ENCODE peak calls at places on chromosomes 16 and 17, in nine cellular contexts. One of them, this sample, is unnamed.

GRCh38 chr17:148757-149156 is 11.4 kb downstream of the SCGB1C2 start:
- DNase-seq in body of pancreas: no peak
- DNase-seq in adrenal gland: no peak
- DNase-seq in endothelial cell of umbilical vein: no peak
- DNase-seq in HCT116: no peak
- DNase-seq in IMR-90: no peak
- DNase-seq in Peyer's patch: no peak
- DNase-seq in A549: no peak
- DNase-seq in sigmoid colon: peak
- DNase-seq in this sample: no peak

GRCh38 chr17:55295411-55296170 is 30.8 kb downstream of the HLF start:
- DNase-seq in IMR-90: peak
- DNase-seq in A549: peak
- DNase-seq in Peyer's patch: peak
- DNase-seq in endothelial cell of umbilical vein: peak
- DNase-seq in sigmoid colon: peak
- DNase-seq in HCT116: peak
- DNase-seq in body of pancreas: peak
- DNase-seq in adrenal gland: peak
- DNase-seq in this sample: peak

GRCh38 chr16:27199747-27200146 is 3.6 kb upstream of the KDM8 start:
- DNase-seq in IMR-90: no peak
- DNase-seq in sigmoid colon: no peak
- DNase-seq in A549: no peak
- DNase-seq in Peyer's patch: no peak
- DNase-seq in adrenal gland: no peak
- DNase-seq in endothelial cell of umbilical vein: no peak
- DNase-seq in body of pancreas: no peak
- DNase-seq in HCT116: no peak
- DNase-seq in this sample: no peak

GRCh38 chr17:47701603-47702002 is 7.6 kb downstream of the TBKBP1 start:
- DNase-seq in body of pancreas: no peak
- DNase-seq in IMR-90: no peak
- DNase-seq in sigmoid colon: no peak
- DNase-seq in adrenal gland: no peak
- DNase-seq in A549: no peak
- DNase-seq in endothelial cell of umbilical vein: no peak
- DNase-seq in HCT116: no peak
- DNase-seq in Peyer's patch: no peak
- DNase-seq in this sample: no peak

GRCh38 chr17:6323626-6324356 is 111.1 kb downstream of the AIPL1 start:
- DNase-seq in HCT116: peak
- DNase-seq in adrenal gland: no peak
- DNase-seq in body of pancreas: peak
- DNase-seq in Peyer's patch: no peak
- DNase-seq in A549: peak
- DNase-seq in sigmoid colon: no peak
- DNase-seq in endothelial cell of umbilical vein: peak
- DNase-seq in IMR-90: no peak
- DNase-seq in this sample: peak

GRCh38 chr16:29926675-29927522 is 873 bp upstream of the KCTD13 start:
- DNase-seq in endothelial cell of umbilical vein: no peak
- DNase-seq in adrenal gland: peak
- DNase-seq in HCT116: no peak
- DNase-seq in body of pancreas: peak
- DNase-seq in Peyer's patch: no peak
- DNase-seq in IMR-90: peak
- DNase-seq in A549: peak
- DNase-seq in sigmoid colon: peak
- DNase-seq in this sample: no peak

GRCh38 chr17:27461192-27461859 is 5.1 kb downstream of the KSR1 start:
- DNase-seq in body of pancreas: peak
- DNase-seq in endothelial cell of umbilical vein: no peak
- DNase-seq in sigmoid colon: no peak
- DNase-seq in A549: no peak
- DNase-seq in IMR-90: no peak
- DNase-seq in HCT116: no peak
- DNase-seq in adrenal gland: no peak
- DNase-seq in Peyer's patch: no peak
- DNase-seq in this sample: no peak

GRCh38 chr16:89154390-89155183 is 17.0 kb upstream of the CDH15 start:
- DNase-seq in HCT116: no peak
- DNase-seq in IMR-90: no peak
- DNase-seq in endothelial cell of umbilical vein: no peak
- DNase-seq in sigmoid colon: no peak
- DNase-seq in body of pancreas: no peak
- DNase-seq in Peyer's patch: no peak
- DNase-seq in A549: no peak
- DNase-seq in adrenal gland: no peak
- DNase-seq in this sample: no peak

GRCh38 chr17:68594552-68594951 is 6.6 kb downstream of the FAM20A start:
- DNase-seq in endothelial cell of umbilical vein: no peak
- DNase-seq in Peyer's patch: no peak
- DNase-seq in HCT116: no peak
- DNase-seq in body of pancreas: no peak
- DNase-seq in adrenal gland: no peak
- DNase-seq in sigmoid colon: no peak
- DNase-seq in A549: no peak
- DNase-seq in IMR-90: no peak
- DNase-seq in this sample: no peak

GRCh38 chr17:46780003-46780373 is 38.5 kb downstream of the WNT3 start:
- DNase-seq in IMR-90: no peak
- DNase-seq in sigmoid colon: no peak
- DNase-seq in endothelial cell of umbilical vein: no peak
- DNase-seq in body of pancreas: no peak
- DNase-seq in A549: no peak
- DNase-seq in adrenal gland: no peak
- DNase-seq in HCT116: no peak
- DNase-seq in Peyer's patch: no peak
- DNase-seq in this sample: no peak

GRCh38 chr17:8966926-8967325 is 1.4 kb upstream of the PIK3R5 start:
- DNase-seq in body of pancreas: no peak
- DNase-seq in IMR-90: no peak
- DNase-seq in endothelial cell of umbilical vein: no peak
- DNase-seq in A549: no peak
- DNase-seq in adrenal gland: no peak
- DNase-seq in HCT116: no peak
- DNase-seq in Peyer's patch: no peak
- DNase-seq in sigmoid colon: no peak
- DNase-seq in this sample: no peak

GRCh38 chr16:11224096-11224893 is 31.7 kb downstream of the SOCS1 start:
- DNase-seq in HCT116: no peak
- DNase-seq in sigmoid colon: peak
- DNase-seq in Peyer's patch: peak
- DNase-seq in body of pancreas: peak
- DNase-seq in adrenal gland: peak
- DNase-seq in IMR-90: no peak
- DNase-seq in endothelial cell of umbilical vein: no peak
- DNase-seq in A549: no peak
- DNase-seq in this sample: no peak

GRCh38 chr17:40550608-40551007 is 14.7 kb downstream of the CCR7 start:
- DNase-seq in Peyer's patch: peak
- DNase-seq in A549: peak
- DNase-seq in sigmoid colon: peak
- DNase-seq in IMR-90: peak
- DNase-seq in endothelial cell of umbilical vein: no peak
- DNase-seq in body of pancreas: no peak
- DNase-seq in adrenal gland: peak
- DNase-seq in HCT116: no peak
- DNase-seq in this sample: no peak

GRCh38 chr17:1948517-1948825 is 76.7 kb downstream of the RTN4RL1 start:
- DNase-seq in adrenal gland: no peak
- DNase-seq in endothelial cell of umbilical vein: no peak
- DNase-seq in IMR-90: no peak
- DNase-seq in body of pancreas: no peak
- DNase-seq in HCT116: no peak
- DNase-seq in Peyer's patch: peak
- DNase-seq in sigmoid colon: no peak
- DNase-seq in A549: no peak
- DNase-seq in this sample: no peak

GRCh38 chr17:42183741-42184711 is 1.2 kb downstream of the HCRT start:
- DNase-seq in Peyer's patch: peak
- DNase-seq in endothelial cell of umbilical vein: peak
- DNase-seq in IMR-90: peak
- DNase-seq in adrenal gland: peak
- DNase-seq in HCT116: peak
- DNase-seq in A549: peak
- DNase-seq in body of pancreas: peak
- DNase-seq in sigmoid colon: peak
- DNase-seq in this sample: no peak

GRCh38 chr17:4740584-4740983 is 856 bp upstream of the CXCL16 start:
- DNase-seq in A549: no peak
- DNase-seq in IMR-90: no peak
- DNase-seq in HCT116: no peak
- DNase-seq in body of pancreas: no peak
- DNase-seq in endothelial cell of umbilical vein: no peak
- DNase-seq in sigmoid colon: no peak
- DNase-seq in adrenal gland: no peak
- DNase-seq in Peyer's patch: no peak
- DNase-seq in this sample: no peak

GRCh38 chr17:4740025-4740351 is 260 bp upstream of the CXCL16 start:
- DNase-seq in IMR-90: no peak
- DNase-seq in endothelial cell of umbilical vein: no peak
- DNase-seq in Peyer's patch: no peak
- DNase-seq in A549: no peak
- DNase-seq in sigmoid colon: no peak
- DNase-seq in HCT116: no peak
- DNase-seq in body of pancreas: no peak
- DNase-seq in adrenal gland: no peak
- DNase-seq in this sample: no peak

GRCh38 chr17:4738136-4739121 is 1.2 kb upstream of the ZMYND15 start:
- DNase-seq in HCT116: no peak
- DNase-seq in endothelial cell of umbilical vein: no peak
- DNase-seq in body of pancreas: peak
- DNase-seq in IMR-90: no peak
- DNase-seq in Peyer's patch: peak
- DNase-seq in A549: no peak
- DNase-seq in sigmoid colon: no peak
- DNase-seq in adrenal gland: no peak
- DNase-seq in this sample: no peak

GRCh38 chr17:4741544-4741943 is 1.8 kb upstream of the CXCL16 start:
- DNase-seq in IMR-90: no peak
- DNase-seq in endothelial cell of umbilical vein: no peak
- DNase-seq in HCT116: no peak
- DNase-seq in body of pancreas: no peak
- DNase-seq in sigmoid colon: no peak
- DNase-seq in Peyer's patch: no peak
- DNase-seq in adrenal gland: no peak
- DNase-seq in A549: no peak
- DNase-seq in this sample: no peak

GRCh38 chr17:4739122-4740024 is at the start of the genes CXCL16 and ZMYND15:
- DNase-seq in Peyer's patch: peak
- DNase-seq in body of pancreas: peak
- DNase-seq in IMR-90: no peak
- DNase-seq in sigmoid colon: peak
- DNase-seq in HCT116: no peak
- DNase-seq in adrenal gland: peak
- DNase-seq in endothelial cell of umbilical vein: peak
- DNase-seq in A549: peak
- DNase-seq in this sample: peak
- TF ChIP-seq POLR2A in Peyer's patch: peak
- TF ChIP-seq POLR2A in body of pancreas: peak
- TF ChIP-seq POLR2A in IMR-90: no peak
- TF ChIP-seq POLR2A in sigmoid colon: peak
- TF ChIP-seq POLR2A in HCT116: peak
- TF ChIP-seq POLR2A in adrenal gland: peak
- TF ChIP-seq POLR2A in endothelial cell of umbilical vein: no peak
- TF ChIP-seq POLR2A in A549: peak
- TF ChIP-seq POLR2A in this sample: peak

DNA sequence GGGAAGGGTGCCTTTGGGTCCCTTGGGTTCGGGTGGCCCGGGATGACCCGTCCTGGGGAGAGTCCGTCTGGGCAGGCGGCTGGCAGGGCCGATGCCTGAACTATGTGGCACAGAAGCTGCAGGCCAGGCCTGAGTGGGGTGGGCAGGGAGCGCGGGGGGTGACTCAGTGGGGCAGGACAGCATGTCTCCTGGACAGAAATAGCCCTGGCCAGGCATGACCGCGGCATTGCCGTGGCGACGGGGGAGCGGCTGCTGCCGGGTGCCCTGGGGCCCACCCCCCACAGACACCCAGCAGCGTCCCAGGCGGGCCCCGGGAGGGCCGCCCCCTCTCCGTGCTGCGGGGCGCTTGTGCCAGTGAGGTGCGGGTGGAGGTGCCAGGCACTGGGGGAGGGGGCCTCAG is 1.8 kb upstream of the C1QTNF8 start:
- DNase-seq in sigmoid colon: no peak
- DNase-seq in adrenal gland: peak
- DNase-seq in body of pancreas: no peak
- DNase-seq in Peyer's patch: no peak
- DNase-seq in HCT116: no peak
- DNase-seq in IMR-90: no peak
- DNase-seq in endothelial cell of umbilical vein: no peak
- DNase-seq in A549: no peak
- DNase-seq in this sample: peak
- TF ChIP-seq POLR2A in sigmoid colon: no peak
- TF ChIP-seq POLR2A in adrenal gland: no peak
- TF ChIP-seq POLR2A in body of pancreas: no peak
- TF ChIP-seq POLR2A in Peyer's patch: no peak
- TF ChIP-seq POLR2A in HCT116: no peak
- TF ChIP-seq POLR2A in IMR-90: no peak
- TF ChIP-seq POLR2A in endothelial cell of umbilical vein: no peak
- TF ChIP-seq POLR2A in A549: no peak
- TF ChIP-seq POLR2A in this sample: no peak

GRCh38 chr16:87358696-87359095 is 24.9 kb downstream of the FBXO31 start:
- DNase-seq in IMR-90: no peak
- DNase-seq in adrenal gland: no peak
- DNase-seq in HCT116: no peak
- DNase-seq in Peyer's patch: no peak
- DNase-seq in sigmoid colon: no peak
- DNase-seq in endothelial cell of umbilical vein: no peak
- DNase-seq in body of pancreas: peak
- DNase-seq in A549: no peak
- DNase-seq in this sample: no peak
- TF ChIP-seq POLR2A in IMR-90: no peak
- TF ChIP-seq POLR2A in adrenal gland: no peak
- TF ChIP-seq POLR2A in HCT116: no peak
- TF ChIP-seq POLR2A in Peyer's patch: no peak
- TF ChIP-seq POLR2A in sigmoid colon: no peak
- TF ChIP-seq POLR2A in endothelial cell of umbilical vein: no peak
- TF ChIP-seq POLR2A in body of pancreas: no peak
- TF ChIP-seq POLR2A in A549: no peak
- TF ChIP-seq POLR2A in this sample: no peak

DNA sequence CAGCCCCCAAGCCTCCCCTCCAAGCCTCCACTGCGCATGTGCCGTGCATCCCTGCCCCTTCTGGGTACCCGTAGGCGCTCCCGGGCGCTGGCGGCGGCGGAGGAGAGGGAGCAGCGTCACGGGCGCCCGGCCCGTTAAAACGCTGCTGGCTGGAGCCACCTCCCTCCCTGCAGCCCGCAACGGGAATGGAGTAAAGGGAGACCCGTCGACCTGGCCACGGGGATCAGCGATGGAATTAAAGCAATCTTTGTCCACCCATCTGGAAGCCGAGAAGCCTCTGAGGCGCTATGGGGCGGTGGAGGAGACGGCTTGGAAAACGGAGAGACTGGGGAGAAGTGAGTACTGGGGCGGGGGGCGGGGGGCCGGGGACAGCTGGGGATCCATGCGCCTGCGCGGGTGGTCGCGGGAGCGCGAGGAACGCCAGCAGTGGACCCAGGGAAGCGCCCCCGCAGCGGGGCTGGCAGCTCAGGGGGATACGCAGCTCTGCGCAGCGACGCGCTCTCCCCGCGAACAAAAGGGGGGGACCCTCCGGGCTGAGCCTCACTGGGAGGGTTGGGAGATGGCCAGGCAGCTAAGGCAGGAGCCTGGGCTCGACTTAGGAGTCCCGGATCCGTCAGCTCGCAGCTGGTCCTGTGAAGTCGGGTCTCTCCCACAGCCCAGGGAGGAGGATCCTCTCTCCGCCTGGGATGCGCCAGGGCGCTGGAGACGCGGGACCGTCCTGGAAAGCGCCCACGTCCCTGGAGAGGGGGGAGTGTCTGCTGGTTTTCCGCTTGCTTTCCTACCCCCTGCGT is at the start of gene BMERB1:
- DNase-seq in HCT116: peak
- DNase-seq in body of pancreas: peak
- DNase-seq in sigmoid colon: peak
- DNase-seq in Peyer's patch: peak
- DNase-seq in A549: peak
- DNase-seq in IMR-90: peak
- DNase-seq in endothelial cell of umbilical vein: peak
- DNase-seq in adrenal gland: peak
- DNase-seq in this sample: peak
- TF ChIP-seq POLR2A in HCT116: no peak
- TF ChIP-seq POLR2A in body of pancreas: peak
- TF ChIP-seq POLR2A in sigmoid colon: peak
- TF ChIP-seq POLR2A in Peyer's patch: no peak
- TF ChIP-seq POLR2A in A549: peak
- TF ChIP-seq POLR2A in IMR-90: peak
- TF ChIP-seq POLR2A in endothelial cell of umbilical vein: no peak
- TF ChIP-seq POLR2A in adrenal gland: no peak
- TF ChIP-seq POLR2A in this sample: peak